ENCODE peak calls at places on chromosomes 12 and 14, in eight cellular contexts. O is naive thymus-derived CD8-positive, alpha-beta T cell; Q is iris pigment epithelial cell; F is bronchial epithelial cell; K is progenitor cell of endocrine pancreas; V is SW 1271; Z is T-helper 2 cell; L is amniotic stem cell. W is an unnamed sample.

GRCh38 chr12:32032205-32032810 is 73.1 kb downstream of the RESF1 start:
- DNase-seq in O (no peak), Q (peak), F (peak), K (no peak), V (no peak), Z (no peak), L (no peak), W (no peak)

GRCh38 chr12:57456145-57456700 is 1.1 kb downstream of the INHBE start:
- DNase-seq in O (no peak), Q (peak), F (peak), K (peak), V (no peak), Z (peak), L (no peak), W (no peak)

GRCh38 chr12:752673-753400 is 458 bp downstream of the WNK1 start:
- DNase-seq in O (peak), Q (no peak), F (no peak), K (peak), V (peak), Z (peak), L (peak), W (no peak)

GRCh38 chr14:34355584-34356266 is 106.3 kb downstream of the SPTSSA start:
- DNase-seq in O (no peak), Q (peak), F (peak), K (no peak), V (no peak), Z (no peak), L (peak), W (no peak)

GRCh38 chr12:31558521-31558920 is 32.4 kb downstream of the DENND5B start:
- DNase-seq in O (no peak), Q (peak), F (peak), K (no peak), V (no peak), Z (no peak), L (no peak), W (no peak)

GRCh38 chr14:60760648-60761364 is 26.2 kb downstream of the MNAT1 start:
- DNase-seq in O (no peak), Q (no peak), F (peak), K (no peak), V (no peak), Z (no peak), L (no peak), W (peak)

GRCh38 chr12:32240833-32241232 is 134.2 kb downstream of the BICD1 start:
- DNase-seq in O (no peak), Q (peak), F (peak), K (no peak), V (no peak), Z (no peak), L (no peak), W (no peak)

GRCh38 chr14:64634558-64634957 is 69.7 kb upstream of the PLEKHG3 start:
- DNase-seq in O (no peak), Q (no peak), F (no peak), K (no peak), V (no peak), Z (no peak), L (no peak), W (no peak)

GRCh38 chr14:65910108-65910507 is 497.6 kb downstream of the FUT8 start:
- DNase-seq in O (no peak), Q (peak), F (peak), K (no peak), V (no peak), Z (no peak), L (no peak), W (no peak)

GRCh38 chr12:124681779-124682391 is 114.5 kb upstream of the NCOR2 start:
- DNase-seq in O (no peak), Q (peak), F (peak), K (no peak), V (no peak), Z (no peak), L (no peak), W (no peak)

W was measured in NCI-H1105.